ENCODE peak calls at places on chromosome 6, in seven cellular contexts. F is HTR-8/SVneo, L is NCI-H1105, O is AG08396, R is nephron progenitor cell, I is WTC11, Q is kidney glomerular epithelial cell. V is an unnamed sample.
A peak's percentile ranks its signal among the peaks of the same experiment; 100 is the strongest.

GRCh38 chr6:1527098-1527497 is 82.6 kb upstream of the FOXC1 start:
- DNase-seq in F (peak; percentile 69), L (no peak), O (peak; percentile 61), R (peak; percentile 40), I (peak; percentile 36), Q (no peak), V (peak; percentile 51)

GRCh38 chr6:70221025-70221714 is 81.7 kb downstream of the COL9A1 start:
- DNase-seq in F (peak; percentile 35), L (peak; percentile 60), O (peak; percentile 19), R (peak; percentile 22), I (no peak), Q (peak; percentile 41), V (no peak)

GRCh38 chr6:158042245-158042798 is 60.7 kb downstream of the SYNJ2 start:
- DNase-seq in F (peak; percentile 50), L (no peak), O (peak; percentile 33), R (no peak), I (no peak), Q (peak; percentile 79), V (peak; percentile 95)

GRCh38 chr6:25103603-25104002 is 167.8 kb upstream of the RIPOR2 start:
- DNase-seq in F (no peak), L (no peak), O (no peak), R (no peak), I (no peak), Q (no peak), V (no peak)

GRCh38 chr6:166058064-166058739 is 109.4 kb downstream of the TBXT start:
- DNase-seq in F (no peak), L (no peak), O (peak; percentile 7), R (no peak), I (no peak), Q (peak; percentile 50), V (no peak)

GRCh38 chr6:108565091-108565766 is 4.5 kb downstream of the FOXO3 start:
- DNase-seq in F (no peak), L (no peak), O (no peak), R (no peak), I (no peak), Q (no peak), V (no peak)

GRCh38 chr6:39424831-39425230 is 102.3 kb upstream of the KCNK16 start:
- DNase-seq in F (no peak), L (no peak), O (no peak), R (no peak), I (no peak), Q (no peak), V (no peak)

GRCh38 chr6:35980991-35981645 is 43.3 kb downstream of the SLC26A8 start:
- DNase-seq in F (no peak), L (no peak), O (no peak), R (no peak), I (no peak), Q (no peak), V (no peak)

GRCh38 chr6:166078294-166078693 is 89.4 kb downstream of the TBXT start:
- DNase-seq in F (peak; percentile 51), L (no peak), O (peak; percentile 69), R (no peak), I (no peak), Q (peak; percentile 58), V (no peak)

V was measured in retinal pigment epithelial cell.